ENCODE peak calls at places on chromosomes 4 and X, in four cellular contexts. F is ACHN, M is pancreas, W is sciatic nerve. H is an unnamed sample.

GRCh38 chrX:105167233-105167632 is 53.3 kb downstream of the TEX13A start:
- DNase-seq in F (no peak), M (no peak), W (no peak), H (no peak)

GRCh38 chrX:109742722-109743121 is 9.7 kb upstream of the ACSL4 start:
- DNase-seq in F (no peak), M (no peak), W (no peak), H (no peak)

GRCh38 chr4:29309050-29309449 is 1411.1 kb upstream of the PCDH7 start:
- DNase-seq in F (no peak), M (no peak), W (no peak), H (no peak)

GRCh38 chr4:164807611-164808010 is 53.7 kb downstream of the SMIM31 start:
- DNase-seq in F (peak; percentile 24), M (no peak), W (no peak), H (no peak)

GRCh38 chrX:19225906-19226305 is 103.6 kb upstream of the ADGRG2 start:
- DNase-seq in F (peak; percentile 10), M (no peak), W (no peak), H (no peak)

GRCh38 chr4:3530663-3531254 is 1.5 kb downstream of the LRPAP1 start:
- DNase-seq in F (no peak), M (no peak), W (no peak), H (no peak)

GRCh38 chr4:126710935-126711334 is 921.8 kb upstream of the INTU start:
- DNase-seq in F (no peak), M (no peak), W (no peak), H (no peak)

GRCh38 chr4:73178389-73178788 is 80.2 kb downstream of the ANKRD17 start:
- DNase-seq in F (no peak), M (no peak), W (no peak), H (no peak)

GRCh38 chrX:107470198-107470597 is 20.7 kb downstream of the FRMPD3 start:
- DNase-seq in F (no peak), M (no peak), W (no peak), H (no peak)

H was measured in suprapubic skin.